ENCODE peak calls at places on chromosomes 13 and 19, in four cellular contexts. R, P, V and U are unnamed samples.

GRCh38 chr13:24274452-24274971 is 34.9 kb upstream of the C1QTNF9 start:
- DNase-seq in V (peak; percentile 84), R (peak; percentile 73), P (no peak), U (no peak)

GRCh38 chr13:46126074-46126473 is 21.2 kb upstream of the CPB2 start:
- DNase-seq in V (no peak), P (no peak), R (no peak), U (no peak)

GRCh38 chr13:39023316-39023715 is 14.6 kb downstream of the PROSER1 start:
- DNase-seq in P (no peak), R (no peak), V (no peak), U (no peak)

GRCh38 chr19:46428278-46429141 is at the start of gene PNMA8C:
- DNase-seq in V (peak; percentile 71), P (no peak), R (peak; percentile 68), U (peak; percentile 91)

GRCh38 chr19:51607920-51608562 is 22.2 kb downstream of the SIGLEC5 start:
- DNase-seq in R (no peak), P (no peak), V (peak; percentile 80), U (peak; percentile 72)

GRCh38 chr13:106467406-106468122 is 67.9 kb downstream of the EFNB2 start:
- DNase-seq in V (no peak), R (no peak), P (no peak), U (no peak)

GRCh38 chr13:32165791-32166190 is 134.2 kb downstream of the FRY start:
- DNase-seq in R (no peak), V (no peak), P (no peak), U (peak; percentile 81)

GRCh38 chr13:95552539-95553270 is at the start of gene CLDN10:
- DNase-seq in R (no peak), P (no peak), V (peak; percentile 19), U (no peak)

GRCh38 chr13:113077953-113078894 is 27.4 kb upstream of the F7 start:
- DNase-seq in R (peak; percentile 38), P (no peak), V (no peak), U (no peak)

GRCh38 chr13:50125556-50126377 is 110.5 kb downstream of the KCNRG start:
- DNase-seq in V (peak; percentile 84), R (peak; percentile 90), P (peak; percentile 73), U (peak; percentile 93)

GRCh38 chr19:44817725-44818469 is 9.0 kb downstream of the BCAM start:
- DNase-seq in R (no peak), P (no peak), V (no peak), U (no peak)